ENCODE peak calls at places on chromosomes 13 and 19, in ten cellular contexts. V is thyroid gland, U is adrenal gland, G is K562, J is NB4, M is ovary, L is upper lobe of left lung, A is body of pancreas, I is A549, T is tibial nerve. D is an unnamed sample.

GRCh38 chr13:43878897-43879322 is 630 bp downstream of the CCDC122 start:
- DNase-seq in V (peak; percentile 72), U (peak; percentile 82), G (no peak), J (peak; percentile 92), M (peak; percentile 57), L (peak; percentile 87), A (peak; percentile 85), I (peak; percentile 62), T (peak; percentile 33), D (peak; percentile 96)

GRCh38 chr13:65789815-65790214 is 1440.3 kb downstream of the PCDH9 start:
- DNase-seq in V (no peak), U (no peak), G (no peak), J (no peak), M (no peak), L (no peak), A (no peak), I (peak; percentile 10), T (no peak), D (no peak)

GRCh38 chr13:63311587-63311986 is 1895.9 kb upstream of the PCDH20 start:
- DNase-seq in V (no peak), U (no peak), G (no peak), J (no peak), M (no peak), L (no peak), A (no peak), I (no peak), T (no peak), D (no peak)

GRCh38 chr13:109859216-109859835 is 72.9 kb upstream of the IRS2 start:
- DNase-seq in V (no peak), U (no peak), G (no peak), J (no peak), M (no peak), L (no peak), A (no peak), I (no peak), T (no peak), D (no peak)

GRCh38 chr19:720691-721160 is 12.0 kb downstream of the PALM start:
- DNase-seq in V (no peak), U (peak; percentile 46), G (no peak), J (no peak), M (peak; percentile 56), L (no peak), A (no peak), I (no peak), T (no peak), D (no peak)

GRCh38 chr13:84649853-84650252 is 767.6 kb upstream of the SLITRK1 start:
- DNase-seq in V (no peak), U (no peak), G (no peak), J (no peak), M (no peak), L (no peak), A (no peak), I (no peak), T (no peak), D (no peak)

GRCh38 chr19:13153627-13154240 is 3.5 kb downstream of the IER2 start:
- DNase-seq in V (peak; percentile 33), U (peak; percentile 45), G (peak; percentile 35), J (peak; percentile 63), M (peak; percentile 58), L (no peak), A (peak; percentile 60), I (no peak), T (no peak), D (no peak)

GRCh38 chr13:40168425-40169155 is 497.9 kb downstream of the FOXO1 start:
- DNase-seq in V (no peak), U (no peak), G (no peak), J (no peak), M (no peak), L (no peak), A (no peak), I (no peak), T (no peak), D (peak; percentile 39)

GRCh38 chr19:33429891-33430673 is 56.6 kb downstream of the CEBPG start:
- DNase-seq in V (peak; percentile 1), U (no peak), G (no peak), J (no peak), M (peak; percentile 3), L (no peak), A (no peak), I (no peak), T (no peak), D (no peak)

GRCh38 chr13:114142640-114143490 is 10.4 kb upstream of the RASA3 start:
- DNase-seq in V (no peak), U (no peak), G (no peak), J (peak; percentile 42), M (no peak), L (peak; percentile 66), A (peak; percentile 85), I (no peak), T (no peak), D (no peak)

GRCh38 chr19:38684078-38684861 is 36.8 kb downstream of the ACTN4 start:
- DNase-seq in V (peak; percentile 31), U (peak; percentile 90), G (peak; percentile 56), J (peak; percentile 88), M (peak; percentile 53), L (peak; percentile 84), A (peak; percentile 64), I (peak; percentile 100), T (peak; percentile 43), D (peak; percentile 94)
- TF ChIP-seq POLR2A in V (no peak), U (no peak), G (no peak), J (no peak), M (no peak), L (no peak), A (no peak), I (no peak), T (no peak), D (no peak)

GRCh38 chr13:74064805-74065204 is 69.4 kb downstream of the KLF12 start:
- DNase-seq in V (no peak), U (no peak), G (no peak), J (no peak), M (no peak), L (no peak), A (no peak), I (no peak), T (no peak), D (no peak)

GRCh38 chr13:74061939-74062595 is 72.1 kb downstream of the KLF12 start:
- DNase-seq in V (no peak), U (no peak), G (no peak), J (no peak), M (no peak), L (no peak), A (peak; percentile 18), I (no peak), T (no peak), D (no peak)

GRCh38 chr13:74066937-74067336 is 67.3 kb downstream of the KLF12 start:
- DNase-seq in V (no peak), U (no peak), G (no peak), J (no peak), M (no peak), L (no peak), A (no peak), I (no peak), T (no peak), D (no peak)

GRCh38 chr13:74062933-74063332 is 71.3 kb downstream of the KLF12 start:
- DNase-seq in V (no peak), U (peak; percentile 25), G (no peak), J (no peak), M (peak; percentile 33), L (no peak), A (peak; percentile 31), I (no peak), T (no peak), D (no peak)

DNA sequence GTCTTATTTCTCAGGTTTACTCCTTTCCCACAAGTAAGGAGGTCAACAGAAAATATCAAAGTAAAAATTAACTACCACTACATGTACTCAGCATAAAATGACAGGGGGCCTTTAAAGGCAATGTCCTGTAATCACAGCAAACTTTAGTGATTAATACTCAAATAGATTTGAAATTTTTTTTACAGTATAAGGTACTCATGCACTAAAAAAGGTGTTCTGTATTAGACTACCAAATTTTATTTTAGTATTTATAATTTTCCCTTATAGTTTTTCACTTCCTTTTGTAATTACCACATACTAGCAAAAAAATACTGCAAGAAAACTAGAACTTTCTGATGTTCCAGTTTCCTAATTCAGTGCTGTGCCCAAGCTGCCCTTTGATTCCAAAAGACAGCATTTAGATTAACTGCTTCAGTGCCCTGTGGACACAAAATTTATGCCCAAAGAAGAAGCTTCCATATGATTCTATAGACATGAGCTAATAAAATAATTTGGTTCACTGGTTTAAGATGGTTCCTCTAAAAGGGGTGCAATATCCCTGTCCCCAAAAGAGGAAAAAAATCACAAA is 70.6 kb downstream of the KLF12 start:
- DNase-seq in V (no peak), U (no peak), G (no peak), J (no peak), M (no peak), L (no peak), A (no peak), I (no peak), T (no peak), D (no peak)
- H3K4me3 ChIP-seq in V (no peak overlapping the region), U (no peak overlapping the region), G (no peak overlapping the region), J (no peak overlapping the region), M (no peak overlapping the region), L (no peak overlapping the region), A (no peak overlapping the region), I (no peak overlapping the region), T (no peak overlapping the region), D (no peak overlapping the region)

DNA sequence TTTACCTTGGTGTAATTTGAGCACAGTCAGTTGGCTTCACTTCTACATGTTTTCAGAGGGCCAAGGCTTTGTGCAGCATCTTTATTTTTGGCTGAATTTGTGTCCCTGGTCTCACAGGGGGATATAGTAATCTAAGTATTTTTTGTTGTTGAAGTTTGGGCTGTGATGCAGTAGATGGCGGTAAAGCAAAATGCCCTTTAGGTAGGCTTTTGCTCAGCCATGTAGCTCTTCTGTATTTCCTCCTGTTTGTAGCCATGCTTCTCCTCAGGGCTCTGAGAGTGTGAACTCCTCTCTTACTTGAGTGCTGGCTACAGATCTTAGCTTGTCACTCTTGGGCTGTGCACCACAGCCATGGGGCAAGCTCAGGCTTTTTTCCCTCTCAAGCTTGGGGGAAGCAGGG is 328.6 kb downstream of the SLITRK5 start:
- DNase-seq in V (no peak), U (no peak), G (no peak), J (peak; percentile 33), M (no peak), L (no peak), A (no peak), I (no peak), T (no peak), D (no peak)
- TF ChIP-seq CTCF in V (no peak), U (no peak), G (no peak), J (no peak), M (no peak), L (no peak), A (no peak), I (no peak), T (no peak), D (no peak)

DNA sequence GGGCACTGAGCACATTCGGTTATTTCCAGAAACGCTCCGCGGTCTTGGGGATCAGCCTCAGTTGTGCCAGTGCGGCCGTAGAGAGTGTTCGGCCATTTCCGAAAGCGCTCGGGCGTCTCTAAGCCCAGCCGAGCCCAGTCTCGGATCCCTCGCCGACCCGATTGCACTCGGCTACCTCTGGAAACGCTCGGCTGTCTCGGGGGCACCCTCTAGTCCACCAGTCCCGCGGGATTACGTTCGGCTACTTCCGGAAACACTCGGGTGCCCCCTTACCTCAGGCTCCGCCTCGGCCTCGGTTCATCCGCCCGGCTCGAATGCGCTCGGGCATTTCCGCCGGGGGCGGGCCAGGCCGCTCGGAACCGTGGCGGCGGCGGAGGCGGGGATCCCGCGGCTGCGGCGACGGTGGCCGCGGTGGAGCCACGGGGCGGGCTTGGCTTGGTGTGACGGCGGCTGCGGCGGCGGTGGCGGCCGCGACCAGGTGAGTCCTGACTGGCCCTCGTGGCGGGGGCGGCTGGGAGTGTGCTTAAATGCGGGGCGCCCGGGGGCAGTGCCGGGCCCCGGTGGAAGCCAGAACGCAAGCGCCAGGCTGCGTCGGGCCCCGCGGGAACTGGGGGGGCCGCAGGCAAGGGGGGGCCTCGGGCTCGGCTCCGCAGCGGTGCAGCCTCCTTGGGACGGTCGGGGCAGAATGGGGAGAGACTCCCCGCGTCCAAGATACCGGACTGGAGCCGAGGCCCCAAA is at the start of gene PIK3R2:
- DNase-seq in V (peak; percentile 100), U (peak; percentile 100), G (peak; percentile 98), J (peak; percentile 96), M (peak; percentile 100), L (peak; percentile 99), A (peak; percentile 100), I (peak; percentile 97), T (peak; percentile 100), D (peak; percentile 100)
- TF ChIP-seq POLR2A in V (peak; percentile 87), U (peak; percentile 32), G (peak; percentile 76), J (no peak), M (peak; percentile 49), L (no peak), A (peak; percentile 32), I (peak; percentile 26), T (peak; percentile 41), D (no peak)